ENCODE peak calls at places on chromosomes 13 and 19, in eight cellular contexts. W, Y, N, A, X, C, J and O are unnamed samples.
A peak's percentile ranks its signal among the peaks of the same experiment; 100 is the strongest.

GRCh38 chr19:7326105-7326877 is 22.4 kb upstream of the ARHGEF18 start:
- DNase-seq in W (no peak), Y (no peak), N (peak; percentile 10), A (no peak), X (no peak), C (peak; percentile 71), J (no peak), O (no peak)

GRCh38 chr19:1355258-1355973 is 28.3 kb upstream of the NDUFS7 start:
- DNase-seq in W (no peak), Y (no peak), N (no peak), A (no peak), X (no peak), C (peak; percentile 51), J (peak; percentile 80), O (no peak)

GRCh38 chr13:99926014-99926731 is 45.4 kb downstream of the ZIC5 start:
- DNase-seq in W (no peak), Y (peak; percentile 76), N (peak; percentile 3), A (peak; percentile 63), X (no peak), C (no peak), J (peak; percentile 65), O (peak; percentile 42)

GRCh38 chr19:3852614-3853254 is 16.1 kb downstream of the ZFR2 start:
- DNase-seq in W (no peak), Y (peak; percentile 53), N (peak; percentile 66), A (no peak), X (no peak), C (peak; percentile 32), J (no peak), O (peak; percentile 76)

GRCh38 chr13:27264181-27264580 is 6.4 kb upstream of the RASL11A start:
- DNase-seq in W (peak; percentile 68), Y (peak; percentile 24), N (peak; percentile 56), A (no peak), X (no peak), C (no peak), J (peak; percentile 75), O (no peak)

GRCh38 chr13:43653980-43654379 is 132.8 kb downstream of the ENOX1 start:
- DNase-seq in W (no peak), Y (no peak), N (no peak), A (no peak), X (no peak), C (no peak), J (no peak), O (no peak)

GRCh38 chr13:107600986-107601385 is 614.4 kb downstream of the LIG4 start:
- DNase-seq in W (no peak), Y (no peak), N (no peak), A (no peak), X (no peak), C (no peak), J (no peak), O (no peak)

GRCh38 chr13:112522578-112522977 is 65.4 kb downstream of the TUBGCP3 start:
- DNase-seq in W (no peak), Y (peak; percentile 10), N (no peak), A (no peak), X (no peak), C (no peak), J (no peak), O (no peak)

GRCh38 chr19:43534811-43535761 is 2.1 kb downstream of the ZNF575 start:
- DNase-seq in W (no peak), Y (peak; percentile 57), N (peak; percentile 56), A (peak; percentile 81), X (peak; percentile 49), C (peak; percentile 58), J (peak; percentile 83), O (no peak)

GRCh38 chr13:94063096-94063495 is 416.4 kb downstream of the DCT start:
- DNase-seq in W (no peak), Y (no peak), N (peak; percentile 44), A (no peak), X (no peak), C (no peak), J (no peak), O (no peak)

GRCh38 chr19:42024622-42025111 is 30.6 kb upstream of the ATP1A3 start:
- DNase-seq in W (peak; percentile 44), Y (no peak), N (no peak), A (no peak), X (no peak), C (no peak), J (no peak), O (no peak)

GRCh38 chr13:37681295-37682032 is 82.9 kb upstream of the POSTN start:
- DNase-seq in W (peak; percentile 79), Y (peak; percentile 4), N (peak; percentile 87), A (no peak), X (no peak), C (no peak), J (no peak), O (no peak)

GRCh38 chr19:28168557-28168956 is 1044.4 kb downstream of the UQCRFS1 start:
- DNase-seq in W (no peak), Y (no peak), N (no peak), A (no peak), X (no peak), C (no peak), J (no peak), O (no peak)

GRCh38 chr19:2334986-2335846 is 6.7 kb downstream of the SPPL2B start:
- DNase-seq in W (no peak), Y (no peak), N (no peak), A (no peak), X (no peak), C (peak; percentile 47), J (no peak), O (no peak)

GRCh38 chr19:3708207-3708931 is at the start of gene TJP3:
- DNase-seq in W (no peak), Y (peak; percentile 39), N (no peak), A (peak; percentile 86), X (no peak), C (no peak), J (no peak), O (peak; percentile 55)

GRCh38 chr19:14114854-14115253 is 2.7 kb downstream of the PRKACA start:
- DNase-seq in W (no peak), Y (peak; percentile 34), N (no peak), A (peak; percentile 77), X (no peak), C (peak; percentile 78), J (no peak), O (peak; percentile 46)

GRCh38 chr13:99028890-99029289 is 51.0 kb upstream of the DOCK9 start:
- DNase-seq in W (no peak), Y (no peak), N (no peak), A (no peak), X (no peak), C (peak; percentile 75), J (no peak), O (no peak)

GRCh38 chr13:46288570-46289259 is 77.0 kb downstream of the LRRC63 start:
- DNase-seq in W (no peak), Y (peak; percentile 57), N (peak; percentile 36), A (no peak), X (no peak), C (no peak), J (peak; percentile 13), O (no peak)

GRCh38 chr13:43316997-43317396 is 293.6 kb downstream of the DNAJC15 start:
- DNase-seq in W (no peak), Y (peak; percentile 25), N (peak; percentile 48), A (no peak), X (no peak), C (no peak), J (peak; percentile 38), O (no peak)

GRCh38 chr13:72379581-72379980 is 347.8 kb downstream of the MZT1 start:
- DNase-seq in W (no peak), Y (peak; percentile 69), N (peak; percentile 68), A (no peak), X (no peak), C (no peak), J (no peak), O (no peak)

GRCh38 chr13:97422118-97423054 is 11.6 kb upstream of the RAP2A start:
- DNase-seq in W (no peak), Y (no peak), N (no peak), A (no peak), X (no peak), C (no peak), J (no peak), O (no peak)

GRCh38 chr19:45099465-45100201 is 6.7 kb downstream of the PPP1R37 start:
- DNase-seq in W (no peak), Y (peak; percentile 42), N (no peak), A (no peak), X (no peak), C (no peak), J (no peak), O (no peak)

GRCh38 chr19:13095393-13095784 is 7.3 kb downstream of the LYL1 start:
- DNase-seq in W (no peak), Y (no peak), N (no peak), A (no peak), X (no peak), C (peak; percentile 36), J (no peak), O (no peak)

GRCh38 chr19:18967358-18968146 is 26.5 kb upstream of the HOMER3 start:
- DNase-seq in W (no peak), Y (peak; percentile 90), N (no peak), A (no peak), X (no peak), C (no peak), J (no peak), O (peak; percentile 46)

GRCh38 chr13:106052200-106052767 is 483.2 kb downstream of the EFNB2 start:
- DNase-seq in W (no peak), Y (no peak), N (no peak), A (no peak), X (no peak), C (no peak), J (no peak), O (no peak)

GRCh38 chr19:33350538-33351309 is 22.8 kb upstream of the CEBPG start:
- DNase-seq in W (no peak), Y (peak; percentile 100), N (peak; percentile 59), A (no peak), X (no peak), C (no peak), J (no peak), O (no peak)

GRCh38 chr19:3494051-3494450 is 6.4 kb downstream of the DOHH start:
- DNase-seq in W (no peak), Y (no peak), N (no peak), A (no peak), X (no peak), C (peak; percentile 77), J (no peak), O (no peak)

GRCh38 chr19:18397242-18398202 is at the start of gene LRRC25:
- DNase-seq in W (no peak), Y (no peak), N (no peak), A (no peak), X (no peak), C (no peak), J (peak; percentile 39), O (no peak)

GRCh38 chr19:45766293-45766918 is 2.6 kb downstream of the SIX5 start:
- DNase-seq in W (no peak), Y (no peak), N (no peak), A (peak; percentile 73), X (no peak), C (no peak), J (no peak), O (no peak)

GRCh38 chr13:49308104-49308875 is 60.6 kb downstream of the CDADC1 start:
- DNase-seq in W (no peak), Y (peak; percentile 53), N (peak; percentile 22), A (peak; percentile 63), X (no peak), C (no peak), J (no peak), O (no peak)

GRCh38 chr19:8655340-8655709 is 24.9 kb downstream of the NFILZ start:
- DNase-seq in W (no peak), Y (no peak), N (no peak), A (no peak), X (no peak), C (peak; percentile 54), J (no peak), O (no peak)

GRCh38 chr19:35350591-35350990 is 2.9 kb downstream of the FFAR1 start:
- DNase-seq in W (no peak), Y (no peak), N (no peak), A (peak; percentile 55), X (no peak), C (no peak), J (peak; percentile 57), O (no peak)

GRCh38 chr13:33640832-33641231 is 177.1 kb upstream of the RFC3 start:
- DNase-seq in W (no peak), Y (peak; percentile 87), N (no peak), A (no peak), X (no peak), C (no peak), J (no peak), O (no peak)

GRCh38 chr13:106533940-106534843 is 1.3 kb downstream of the EFNB2 start:
- DNase-seq in W (no peak), Y (peak; percentile 60), N (peak; percentile 55), A (peak; percentile 70), X (no peak), C (peak; percentile 45), J (peak; percentile 85), O (peak; percentile 60)